ENCODE peak calls at places on chromosomes 3 and 15, in nine cellular contexts. H, P, L, U, G, V, S, M and O are unnamed samples.

GRCh38 chr3:49769926-49770325 is 16.4 kb downstream of the IP6K1 start:
- DNase-seq in H (no peak), P (no peak), L (no peak), U (no peak), G (no peak), V (no peak), S (no peak), M (no peak), O (no peak)

GRCh38 chr3:69869643-69870042 is 129.9 kb upstream of the SAMMSON start:
- DNase-seq in H (no peak), P (peak), L (no peak), U (peak), G (no peak), V (no peak), S (peak), M (no peak), O (no peak)

GRCh38 chr3:38805765-38806386 is 10.1 kb downstream of the SCN10A start:
- DNase-seq in H (peak), P (peak), L (peak), U (peak), G (peak), V (no peak), S (peak), M (no peak), O (no peak)

GRCh38 chr3:12308517-12308916 is 19.6 kb downstream of the PPARG start:
- DNase-seq in H (peak), P (peak), L (no peak), U (peak), G (no peak), V (no peak), S (no peak), M (no peak), O (peak)

GRCh38 chr15:83250766-83251165 is 33.7 kb downstream of the BNC1 start:
- DNase-seq in H (peak), P (no peak), L (no peak), U (peak), G (no peak), V (no peak), S (no peak), M (no peak), O (no peak)

GRCh38 chr3:13137808-13138565 is 64.8 kb upstream of the IQSEC1 start:
- DNase-seq in H (no peak), P (no peak), L (no peak), U (no peak), G (peak), V (no peak), S (no peak), M (no peak), O (no peak)

GRCh38 chr3:119356646-119357045 is 62.5 kb downstream of the ARHGAP31 start:
- DNase-seq in H (no peak), P (no peak), L (no peak), U (peak), G (no peak), V (no peak), S (no peak), M (no peak), O (no peak)

GRCh38 chr3:149343951-149344350 is 10.5 kb upstream of the TM4SF18 start:
- DNase-seq in H (no peak), P (no peak), L (no peak), U (no peak), G (no peak), V (no peak), S (no peak), M (no peak), O (no peak)

GRCh38 chr3:14431556-14431927 is 29.1 kb downstream of the SLC6A6 start:
- DNase-seq in H (no peak), P (no peak), L (no peak), U (no peak), G (no peak), V (no peak), S (peak), M (no peak), O (no peak)

GRCh38 chr3:114290911-114291901 is 2.6 kb upstream of the TIGIT start:
- DNase-seq in H (peak), P (peak), L (peak), U (peak), G (peak), V (peak), S (peak), M (peak), O (peak)

GRCh38 chr3:14424711-14425573 is 22.5 kb downstream of the SLC6A6 start:
- DNase-seq in H (no peak), P (no peak), L (no peak), U (no peak), G (no peak), V (no peak), S (peak), M (peak), O (no peak)

GRCh38 chr3:34212175-34212574 is 413.7 kb downstream of the PDCD6IP start:
- DNase-seq in H (no peak), P (no peak), L (no peak), U (peak), G (no peak), V (no peak), S (no peak), M (no peak), O (no peak)

GRCh38 chr15:99315636-99316035 is 64.4 kb downstream of the LRRC28 start:
- DNase-seq in H (peak), P (no peak), L (no peak), U (no peak), G (no peak), V (no peak), S (no peak), M (no peak), O (no peak)

GRCh38 chr3:10594915-10595314 is 89.5 kb upstream of the ATP2B2 start:
- DNase-seq in H (peak), P (peak), L (peak), U (peak), G (peak), V (no peak), S (peak), M (no peak), O (no peak)

GRCh38 chr15:42919794-42920280 is 741 bp downstream of the TTBK2 start:
- DNase-seq in H (peak), P (peak), L (no peak), U (peak), G (peak), V (no peak), S (peak), M (no peak), O (no peak)

GRCh38 chr3:157618075-157618760 is 115.0 kb upstream of the VEPH1 start:
- DNase-seq in H (peak), P (peak), L (no peak), U (peak), G (no peak), V (no peak), S (peak), M (no peak), O (peak)

GRCh38 chr15:39075311-39075710 is 505.6 kb upstream of the THBS1 start:
- DNase-seq in H (no peak), P (no peak), L (no peak), U (no peak), G (no peak), V (no peak), S (no peak), M (no peak), O (no peak)

GRCh38 chr15:65790692-65791334 is 1.3 kb downstream of the DENND4A start:
- DNase-seq in H (no peak), P (peak), L (no peak), U (peak), G (no peak), V (no peak), S (no peak), M (no peak), O (no peak)